ENCODE peak calls at places on chromosome 2, in five cellular contexts. K, P, H, M and D are unnamed samples.

GRCh38 chr2:98734823-98735260 is 3.9 kb upstream of the MGAT4A start:
- DNase-seq in H (no peak), K (no peak), P (no peak), M (no peak), D (no peak)

GRCh38 chr2:151159109-151159690 is 102.5 kb downstream of the RBM43 start:
- DNase-seq in M (no peak), H (no peak), P (no peak), K (no peak), D (no peak)

GRCh38 chr2:16755377-16755776 is 89.7 kb upstream of the CYRIA start:
- DNase-seq in P (no peak), M (no peak), H (no peak), K (peak), D (peak)

GRCh38 chr2:224042191-224042696 is 3.2 kb upstream of the SERPINE2 start:
- DNase-seq in K (no peak), M (no peak), P (no peak), H (no peak), D (no peak)

GRCh38 chr2:215693269-215693998 is 257.6 kb upstream of the FN1 start:
- DNase-seq in M (no peak), K (no peak), P (no peak), H (peak), D (no peak)

GRCh38 chr2:197059498-197059897 is 133.0 kb upstream of the PGAP1 start:
- DNase-seq in M (no peak), K (no peak), H (no peak), P (no peak), D (no peak)

GRCh38 chr2:152298754-152299153 is 36.2 kb upstream of the FMNL2 start:
- DNase-seq in K (no peak), H (peak), P (no peak), M (no peak), D (no peak)

GRCh38 chr2:159438284-159438683 is 151.8 kb upstream of the WDSUB1 start:
- DNase-seq in K (no peak), M (no peak), H (peak), P (no peak), D (no peak)

GRCh38 chr2:45649457-45649854 is 2.0 kb upstream of the PRKCE start:
- DNase-seq in H (peak), P (no peak), K (no peak), M (peak), D (no peak)

GRCh38 chr2:64858541-64859031 is 130.6 kb upstream of the SLC1A4 start:
- DNase-seq in K (peak), H (no peak), M (no peak), P (no peak), D (no peak)

GRCh38 chr2:58131191-58132011 is 84.8 kb downstream of the VRK2 start:
- DNase-seq in K (no peak), P (no peak), M (no peak), H (peak), D (no peak)

GRCh38 chr2:205047273-205047839 is 502.1 kb downstream of the PARD3B start:
- DNase-seq in H (no peak), M (no peak), P (no peak), K (no peak), D (no peak)

GRCh38 chr2:241933175-241933911 is 63.8 kb downstream of the RTP5 start:
- DNase-seq in H (no peak), P (no peak), M (peak), K (no peak), D (peak)

GRCh38 chr2:26587966-26588365 is 53.2 kb downstream of the CIB4 start:
- DNase-seq in K (no peak), M (no peak), P (no peak), H (no peak), D (peak)

GRCh38 chr2:18752667-18753422 is 163.5 kb upstream of the NT5C1B start:
- DNase-seq in P (no peak), K (no peak), M (no peak), H (no peak), D (no peak)

GRCh38 chr2:186108470-186108869 is 369.9 kb downstream of the FSIP2 start:
- DNase-seq in M (no peak), K (no peak), P (no peak), H (no peak), D (no peak)

GRCh38 chr2:18436408-18437077 is 123.9 kb downstream of the RDH14 start:
- DNase-seq in H (peak), P (no peak), M (no peak), K (peak), D (no peak)

GRCh38 chr2:69067866-69068265 is 54.9 kb downstream of the ANTXR1 start:
- DNase-seq in M (no peak), K (no peak), H (no peak), P (no peak), D (no peak)

GRCh38 chr2:207848545-207848928 is 78.8 kb upstream of the FZD5 start:
- DNase-seq in H (no peak), K (no peak), P (no peak), M (peak), D (peak)

GRCh38 chr2:118644190-118644589 is 203.3 kb downstream of the EN1 start:
- DNase-seq in H (no peak), K (no peak), M (no peak), P (no peak), D (no peak)

GRCh38 chr2:159366538-159366937 is 80.0 kb upstream of the WDSUB1 start:
- DNase-seq in M (no peak), K (no peak), P (no peak), H (no peak), D (no peak)

GRCh38 chr2:167454036-167454435 is 565.8 kb downstream of the XIRP2 start:
- DNase-seq in H (no peak), K (no peak), P (no peak), M (no peak), D (no peak)

GRCh38 chr2:221833972-221834371 is 261.9 kb upstream of the EPHA4 start:
- DNase-seq in P (no peak), K (no peak), H (no peak), M (no peak), D (no peak)

GRCh38 chr2:125386074-125386473 is 1269.9 kb upstream of the GYPC start:
- DNase-seq in M (no peak), H (no peak), K (no peak), P (no peak), D (no peak)

GRCh38 chr2:188122983-188123382 is 168.7 kb upstream of the GULP1 start:
- DNase-seq in M (no peak), H (no peak), P (no peak), K (no peak), D (no peak)

GRCh38 chr2:9178905-9179571 is 27.6 kb upstream of the ASAP2 start:
- DNase-seq in H (peak), P (no peak), K (peak), M (peak), D (peak)

GRCh38 chr2:98775146-98775988 is 44.4 kb upstream of the MGAT4A start:
- DNase-seq in K (no peak), M (peak), H (peak), P (no peak), D (no peak)

GRCh38 chr2:86383844-86384243 is 46.4 kb upstream of the REEP1 start:
- DNase-seq in M (no peak), H (peak), K (no peak), P (no peak), D (no peak)

GRCh38 chr2:128043041-128043440 is 15.2 kb upstream of the SAP130 start:
- DNase-seq in H (no peak), P (no peak), M (no peak), K (no peak), D (peak)

GRCh38 chr2:220300806-220301205 is 673.4 kb downstream of the SLC4A3 start:
- DNase-seq in P (no peak), K (no peak), H (no peak), M (no peak), D (no peak)

GRCh38 chr2:156379069-156379468 is 46.5 kb upstream of the NR4A2 start:
- DNase-seq in H (no peak), M (no peak), K (no peak), P (no peak), D (no peak)

GRCh38 chr2:165087933-165088901 is 115.6 kb downstream of the SCN3A start:
- DNase-seq in H (no peak), K (no peak), P (no peak), M (no peak), D (no peak)

GRCh38 chr2:234243871-234244565 is 193.5 kb downstream of the SPP2 start:
- DNase-seq in H (peak), P (no peak), M (no peak), K (no peak), D (no peak)

GRCh38 chr2:207920721-207921120 is 104.6 kb downstream of the PLEKHM3 start:
- DNase-seq in P (no peak), K (no peak), M (no peak), H (no peak), D (no peak)

GRCh38 chr2:191612496-191612895 is 65.4 kb upstream of the NABP1 start:
- DNase-seq in P (peak), K (no peak), M (no peak), H (peak), D (no peak)

GRCh38 chr2:18742382-18742781 is 153.0 kb upstream of the NT5C1B start:
- DNase-seq in P (no peak), H (no peak), M (no peak), K (no peak), D (no peak)

GRCh38 chr2:158968396-158969161 is at the start of gene TANC1:
- DNase-seq in P (peak), M (peak), K (peak), H (peak), D (peak)

DNA sequence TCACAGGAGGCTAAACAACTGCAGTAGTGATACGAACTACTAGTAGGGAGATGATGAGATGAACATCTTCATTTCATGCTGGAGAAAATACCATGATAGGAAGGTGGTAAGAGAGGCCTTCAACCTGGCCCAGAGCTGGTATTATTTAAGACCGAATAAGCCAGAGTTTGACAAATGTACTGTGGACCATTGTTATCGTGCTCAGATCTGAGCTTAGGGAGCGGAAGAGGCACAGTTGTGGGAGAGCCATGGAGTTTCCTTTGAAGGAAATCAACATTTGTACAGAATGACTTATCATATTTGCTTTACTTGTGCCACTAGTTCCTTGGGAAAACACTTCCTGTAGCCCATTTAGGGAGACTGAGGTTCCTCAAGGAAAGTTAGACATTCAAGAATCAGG is 260.6 kb upstream of the TNP1 start:
- DNase-seq in M (no peak), P (no peak), K (no peak), H (peak), D (no peak)
- TF ChIP-seq CTCF in M (no peak), P (no peak), K (no peak), H (no peak), D (no peak)

GRCh38 chr2:15591692-15592463 is at the start of gene DDX1:
- DNase-seq in P (peak), K (peak), H (peak), M (peak), D (peak)
- TF ChIP-seq POLR2A in P (peak), K (peak), H (peak), M (peak), D (no peak)

DNA sequence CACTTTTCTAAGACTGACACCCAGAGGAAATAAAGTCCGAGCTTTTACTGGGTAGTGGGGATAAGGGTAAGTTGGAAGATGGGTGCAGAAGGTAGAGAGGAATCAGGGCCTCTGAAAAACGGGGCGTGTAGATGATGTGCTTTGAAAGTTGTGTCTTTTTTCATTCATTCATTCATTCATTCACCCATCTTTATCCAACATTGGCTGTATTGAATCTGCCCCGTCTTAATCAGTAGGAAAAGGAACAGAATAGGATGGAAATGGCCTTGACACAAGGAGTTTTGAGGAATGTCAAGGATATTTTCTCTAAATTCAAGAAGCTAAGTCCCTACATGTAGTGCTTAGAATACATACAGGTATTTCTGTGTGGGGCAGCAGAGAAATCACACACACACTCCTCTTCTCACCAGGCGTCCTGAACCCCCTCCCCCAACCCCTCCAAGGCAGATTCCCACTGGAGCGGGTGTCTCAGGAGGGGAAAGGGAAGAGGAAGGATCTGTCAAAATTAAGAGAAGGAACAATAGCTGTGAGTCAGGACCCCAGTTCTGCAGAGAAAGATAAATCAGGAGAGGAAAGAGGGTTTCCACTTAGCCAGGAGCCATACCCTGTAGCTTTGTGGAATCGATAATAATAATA is 13.9 kb downstream of the DYSF start:
- DNase-seq in M (no peak), H (peak), K (peak), P (no peak), D (no peak)
- TF ChIP-seq CTCF in M (no peak), H (no peak), K (no peak), P (no peak), D (no peak)

DNA sequence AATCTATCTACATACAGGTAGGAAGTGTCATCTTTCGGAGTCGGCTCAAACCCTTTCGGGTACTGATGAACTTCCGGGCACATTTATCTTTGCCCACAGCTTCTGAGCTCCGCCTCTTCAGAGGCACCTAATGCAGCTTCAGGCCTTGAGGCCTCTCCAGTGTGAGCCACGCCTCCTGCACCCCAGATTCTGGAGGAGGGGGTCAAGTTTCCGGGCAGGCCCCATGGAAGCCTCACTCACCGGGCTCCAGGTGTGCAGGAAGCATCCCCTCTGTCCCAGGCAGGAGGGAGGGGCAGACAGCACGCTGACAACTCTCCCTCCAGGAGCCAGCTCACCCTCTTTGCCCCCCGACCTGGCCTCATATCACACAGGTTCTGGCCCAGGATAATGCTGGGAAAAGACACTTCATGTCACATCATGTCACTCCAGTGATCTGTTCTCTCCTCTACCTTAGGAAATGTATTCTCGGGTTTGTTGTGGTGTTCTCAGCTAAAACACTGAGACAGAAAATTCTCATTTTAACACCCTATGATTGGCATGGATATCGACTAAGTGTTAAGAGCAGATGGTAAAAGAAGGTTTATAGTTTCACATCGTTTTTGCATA is 46.3 kb upstream of the COPS8 start:
- DNase-seq in H (no peak), P (no peak), K (no peak), M (no peak), D (no peak)
- TF ChIP-seq POLR2A in H (no peak), P (peak), K (no peak), M (no peak), D (no peak)

DNA sequence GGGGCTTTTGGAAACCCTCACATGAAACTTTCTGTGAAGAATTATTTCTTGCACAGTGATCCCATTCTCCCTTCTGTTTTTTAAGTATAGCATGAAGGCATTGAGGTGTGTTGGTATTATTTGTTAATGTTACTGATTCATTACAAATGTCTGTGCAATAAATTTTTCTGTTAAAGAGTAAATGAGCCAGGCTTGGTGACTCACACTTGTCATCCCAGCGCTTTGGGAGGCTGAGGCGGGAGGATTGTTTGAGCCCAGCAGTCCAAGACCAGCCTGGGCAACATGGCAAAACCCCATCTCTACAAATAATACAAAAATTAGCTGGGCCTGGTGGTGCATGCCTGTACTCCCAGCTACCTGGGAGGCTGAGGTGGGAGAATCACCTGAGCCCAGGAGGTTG is 87.8 kb downstream of the KCTD18 start:
- DNase-seq in P (no peak), K (no peak), M (no peak), H (no peak), D (no peak)
- TF ChIP-seq CTCF in P (no peak), K (no peak), M (no peak), H (no peak), D (no peak)

GRCh38 chr2:11465110-11465484 is 864 bp downstream of the E2F6 start:
- DNase-seq in H (no peak), P (no peak), M (no peak), K (no peak), D (no peak)

GRCh38 chr2:11466307-11467125 is 555 bp upstream of the E2F6 start:
- DNase-seq in K (no peak), H (no peak), M (no peak), P (peak), D (peak)

GRCh38 chr2:11467749-11468148 is 1.8 kb upstream of the E2F6 start:
- DNase-seq in M (no peak), H (no peak), K (no peak), P (no peak), D (no peak)

GRCh38 chr2:11467126-11467649 is 1.2 kb upstream of the E2F6 start:
- DNase-seq in P (no peak), M (no peak), H (no peak), K (no peak), D (no peak)

DNA sequence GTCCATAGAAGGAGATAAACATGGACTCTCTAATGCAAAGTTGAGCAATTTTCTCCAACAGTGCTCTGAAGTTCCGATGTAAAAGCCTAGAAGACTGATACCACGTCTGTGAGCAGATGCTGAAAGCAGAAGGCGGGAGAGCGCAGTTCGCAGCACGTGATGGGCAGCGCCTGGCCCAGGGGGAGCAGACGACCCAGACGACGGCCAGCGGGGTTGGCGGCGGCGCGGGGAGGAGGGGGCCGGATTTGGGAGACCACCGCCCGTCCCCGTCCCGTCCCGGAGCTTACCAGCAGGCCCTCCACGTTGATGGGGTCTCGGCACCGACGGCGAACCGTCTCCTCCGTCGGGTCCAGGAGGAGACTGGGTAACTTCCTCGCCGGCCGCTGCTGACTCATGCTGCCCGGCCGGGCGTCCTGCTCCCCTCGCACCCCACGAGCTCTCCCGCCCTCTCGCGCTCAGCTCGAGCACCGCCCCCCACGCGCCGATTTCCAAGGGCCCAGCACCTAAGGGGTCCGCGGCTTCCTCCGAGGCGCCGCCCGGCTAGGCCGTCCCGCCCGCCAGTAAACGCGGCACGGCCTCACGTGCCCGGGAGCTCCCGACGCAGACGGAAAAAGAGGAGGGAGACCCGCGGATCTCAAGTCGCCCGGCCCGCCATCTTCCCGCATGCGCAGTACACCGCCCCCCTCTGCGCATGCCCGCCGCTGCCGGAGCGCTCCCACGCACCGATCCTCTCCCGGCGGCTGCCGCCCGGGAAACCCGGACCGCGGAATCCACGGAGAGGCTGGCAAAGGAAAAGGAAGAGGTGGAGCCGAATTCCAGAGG is at the start of gene E2F6:
- DNase-seq in P (peak), M (peak), K (peak), H (peak), D (peak)
- TF ChIP-seq POLR2A in P (peak), M (peak), K (peak), H (no peak), D (no peak)